ENCODE peak calls at places on chromosomes 11 and 22, in ten cellular contexts. M is transverse colon, T is astrocyte of the spinal cord, W is mucosa of descending colon, U is kidney, A is cardiac muscle cell, V is prostate gland, I is WERI-Rb-1, R is thyroid gland, Y is neural progenitor cell. G is an unnamed sample.

GRCh38 chr22:19429950-19430889 is 1.3 kb downstream of the HIRA start:
- DNase-seq in Y (peak), A (peak), M (peak), R (peak), U (no peak), W (no peak), T (peak), I (no peak), V (no peak), G (no peak)

GRCh38 chr22:47164514-47165337 is 402.3 kb downstream of the TBC1D22A start:
- DNase-seq in M (peak), W (no peak), A (no peak), I (peak), U (peak), R (no peak), T (no peak), V (no peak), Y (peak), G (no peak)

GRCh38 chr11:68889948-68890446 is 13.6 kb downstream of the MRPL21 start:
- DNase-seq in Y (peak), W (no peak), I (peak), V (no peak), M (peak), A (peak), U (no peak), T (peak), R (peak), G (no peak)

GRCh38 chr11:71252434-71252781 is at the start of gene SHANK2:
- DNase-seq in W (peak), U (no peak), M (peak), I (peak), R (peak), T (no peak), V (peak), A (no peak), Y (peak), G (no peak)

GRCh38 chr22:42662114-42663021 is 13.2 kb upstream of the CYB5R3 start:
- DNase-seq in R (peak), I (peak), V (peak), W (peak), U (peak), T (peak), A (peak), Y (peak), M (peak), G (no peak)

GRCh38 chr11:25183436-25183835 is 686.6 kb downstream of the LUZP2 start:
- DNase-seq in U (no peak), V (no peak), T (no peak), Y (no peak), M (no peak), R (no peak), I (no peak), W (no peak), A (no peak), G (no peak)

GRCh38 chr11:34266090-34266912 is 91.5 kb downstream of the ABTB2 start:
- DNase-seq in U (no peak), Y (no peak), M (no peak), V (no peak), I (no peak), R (peak), T (peak), W (no peak), A (peak), G (peak)

GRCh38 chr22:17942721-17943120 is 81.6 kb downstream of the MICAL3 start:
- DNase-seq in I (no peak), W (no peak), Y (no peak), U (no peak), M (no peak), R (no peak), V (no peak), A (no peak), T (no peak), G (no peak)

GRCh38 chr11:57641426-57641825 is 8.3 kb downstream of the YPEL4 start:
- DNase-seq in W (no peak), T (peak), U (no peak), A (peak), R (no peak), V (no peak), Y (peak), M (no peak), I (no peak), G (no peak)

GRCh38 chr22:39717099-39717498 is 146.5 kb downstream of the CACNA1I start:
- DNase-seq in R (no peak), M (no peak), I (no peak), A (no peak), Y (no peak), U (peak), T (no peak), W (peak), V (no peak), G (no peak)

GRCh38 chr22:49789289-49790141 is 38.2 kb downstream of the BRD1 start:
- DNase-seq in V (no peak), R (no peak), U (peak), I (no peak), T (no peak), M (peak), A (peak), W (peak), Y (no peak), G (no peak)

GRCh38 chr22:49026476-49027121 is 801.1 kb downstream of the BRD1 start:
- DNase-seq in R (no peak), A (no peak), V (no peak), U (peak), Y (peak), T (no peak), W (peak), I (peak), M (no peak), G (no peak)

DNA sequence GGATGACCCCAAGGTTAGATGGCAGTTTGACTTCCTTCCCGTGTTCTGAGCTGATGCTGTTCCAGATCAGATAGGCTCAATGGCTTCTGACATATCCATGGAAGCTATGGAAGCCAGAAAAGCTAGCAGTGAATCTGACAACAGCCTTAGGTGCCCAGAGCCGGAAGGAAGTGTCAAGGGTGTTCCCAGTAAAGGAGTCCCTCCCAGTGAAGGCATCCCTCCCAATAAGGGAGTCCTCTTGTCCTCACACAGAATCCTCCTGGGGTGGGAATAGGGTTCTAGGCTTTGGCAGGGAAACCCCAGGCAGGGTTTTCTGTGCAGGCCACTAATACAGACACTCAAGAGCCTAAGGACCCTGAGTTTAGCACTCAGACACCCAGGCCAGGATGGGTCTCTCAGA is 47.0 kb upstream of the ISX start:
- DNase-seq in T (no peak), V (no peak), U (no peak), M (no peak), W (no peak), A (no peak), R (no peak), I (no peak), Y (no peak), G (no peak)
- H3K4me3 ChIP-seq in T (no peak), V (no peak), U (no peak), M (no peak), W (no peak), A (no peak), R (no peak), I (no peak), Y (no peak), G (no peak)

DNA sequence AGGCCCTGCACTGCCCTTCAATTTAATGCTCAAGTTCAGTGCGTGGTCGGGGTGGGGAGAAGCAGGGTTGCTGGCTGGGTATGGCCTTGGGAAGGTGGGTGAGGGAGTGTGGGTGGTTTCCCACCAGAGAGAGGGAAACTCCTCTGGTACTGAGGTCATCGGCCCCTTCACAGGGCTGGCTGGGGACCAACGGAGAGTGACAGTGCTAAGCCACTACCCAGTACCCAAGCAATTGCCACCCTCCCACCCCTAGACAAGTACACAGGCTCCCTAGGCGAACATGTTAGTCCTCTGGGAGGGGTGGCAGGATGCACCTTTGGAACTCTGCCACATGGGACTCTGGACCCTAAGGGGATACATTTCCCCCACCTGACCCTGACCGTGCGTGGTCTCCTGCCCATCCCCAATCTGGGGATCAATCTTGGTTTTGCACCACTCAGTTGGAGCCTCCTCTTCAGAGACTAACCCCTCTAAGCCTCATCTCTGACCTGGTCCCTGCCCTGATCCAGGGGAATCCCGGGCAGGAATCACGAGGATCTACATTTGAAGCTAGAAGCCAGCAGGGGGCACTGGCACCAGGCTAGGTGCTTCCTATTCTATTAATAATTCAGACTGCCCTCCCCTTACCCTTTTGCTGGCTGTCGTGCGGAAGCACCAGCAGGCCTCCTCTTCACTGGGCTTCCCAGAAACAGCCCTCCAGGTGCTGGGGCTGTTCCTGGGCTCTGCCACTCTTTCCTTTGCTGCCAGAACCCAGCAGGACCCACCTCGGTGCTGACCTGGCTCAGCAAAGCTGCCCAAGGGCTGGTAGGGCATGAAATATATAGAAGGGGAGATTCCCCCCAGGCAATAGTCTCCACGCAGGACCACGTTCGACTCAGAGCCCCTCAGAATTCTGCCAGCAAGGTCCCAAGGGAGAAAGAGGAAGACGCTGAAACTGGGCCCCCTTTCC is 377.7 kb downstream of the TENM4 start:
- DNase-seq in R (no peak), A (peak), T (no peak), I (peak), W (no peak), V (no peak), U (no peak), Y (peak), M (no peak), G (no peak)
- TF ChIP-seq CTCF in R (peak), A (peak), T (peak), I (peak), W (no peak), V (no peak), U (peak), Y (peak), M (no peak), G (peak)

GRCh38 chr11:727281-727701 is 20.0 kb upstream of the TALDO1 start:
- DNase-seq in V (no peak), M (no peak), Y (no peak), R (no peak), T (no peak), I (no peak), W (peak), U (peak), A (no peak), G (no peak)

GRCh38 chr11:725624-726202 is 19.7 kb downstream of the EPS8L2 start:
- DNase-seq in Y (peak), T (no peak), I (no peak), W (peak), V (no peak), U (peak), A (no peak), R (no peak), M (no peak), G (no peak)

GRCh38 chr11:727859-728748 is 19.2 kb upstream of the TALDO1 start:
- DNase-seq in M (peak), A (peak), U (peak), W (peak), R (peak), V (peak), I (peak), Y (peak), T (peak), G (no peak)

GRCh38 chr11:724733-725386 is 18.8 kb downstream of the EPS8L2 start:
- DNase-seq in Y (no peak), V (no peak), I (no peak), U (peak), R (no peak), A (no peak), M (no peak), T (no peak), W (peak), G (no peak)

DNA sequence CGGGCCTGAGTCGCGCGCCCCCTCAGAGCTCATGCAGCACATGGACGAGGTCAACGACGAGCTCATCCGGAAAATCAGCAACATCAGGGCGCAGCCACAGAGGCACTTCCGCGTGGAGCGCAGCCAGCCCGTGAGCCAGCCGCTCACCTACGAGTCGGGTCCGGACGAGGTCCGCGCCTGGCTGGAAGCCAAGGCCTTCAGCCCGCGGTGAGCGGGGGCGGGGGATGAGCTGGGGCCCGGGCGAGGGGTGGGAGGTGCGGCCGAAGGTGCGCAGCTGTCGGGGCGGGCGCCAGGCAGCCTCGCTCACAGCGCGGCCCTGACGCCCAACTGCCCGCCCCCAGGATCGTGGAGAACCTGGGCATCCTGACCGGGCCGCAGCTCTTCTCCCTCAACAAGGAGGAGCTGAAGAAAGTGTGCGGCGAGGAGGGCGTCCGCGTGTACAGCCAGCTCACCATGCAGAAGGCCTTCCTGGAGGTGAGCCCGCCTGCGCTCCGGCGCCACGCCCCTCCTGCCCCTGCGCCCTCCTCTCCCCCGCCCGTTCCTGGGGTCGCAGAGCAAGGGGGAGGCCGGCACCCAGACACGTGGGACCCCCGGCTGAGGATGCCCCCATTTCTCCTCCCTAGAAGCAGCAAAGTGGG is 20.4 kb downstream of the EPS8L2 start:
- DNase-seq in W (peak), U (peak), V (peak), Y (peak), R (peak), I (peak), M (peak), T (peak), A (peak), G (no peak)
- H3K4me3 ChIP-seq in W (no peak), U (no peak), V (peak), Y (peak), R (no peak), I (peak), M (no peak), T (no peak), A (peak), G (no peak)

DNA sequence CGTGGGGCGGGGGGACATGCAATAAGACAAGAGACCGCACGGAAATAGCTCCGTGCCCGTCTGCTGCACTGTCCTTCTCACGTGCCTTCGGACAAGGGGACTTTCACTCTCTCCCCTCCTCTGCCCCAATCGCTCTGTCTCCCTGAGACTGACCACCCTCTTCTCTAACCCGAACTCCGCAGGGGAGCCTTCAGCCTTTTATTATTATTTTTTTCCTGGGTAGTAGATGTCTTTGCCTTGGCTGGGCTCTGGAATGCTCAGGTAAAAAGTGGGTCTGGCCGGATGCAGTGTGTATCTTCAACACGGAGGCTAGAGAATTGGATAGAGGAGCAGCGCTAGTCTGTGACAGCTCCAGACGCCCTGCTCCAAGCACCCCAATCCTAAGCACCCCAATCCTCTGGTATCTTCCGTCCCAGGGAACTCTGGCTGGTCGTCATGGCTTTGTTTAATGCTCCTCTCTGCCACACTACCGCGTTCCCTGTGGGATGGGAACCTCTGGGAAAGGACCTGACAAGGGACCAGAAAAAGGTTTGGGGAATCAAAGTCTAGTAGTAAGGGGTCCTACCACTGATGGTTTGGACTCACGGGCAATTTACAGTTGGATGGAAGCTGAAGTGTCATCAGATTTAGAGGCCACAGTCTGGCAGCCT is 25.1 kb upstream of the ROBO3 start:
- DNase-seq in I (no peak), T (no peak), U (no peak), V (no peak), A (no peak), R (no peak), W (no peak), M (no peak), Y (no peak), G (no peak)
- TF ChIP-seq CTCF in I (no peak), T (no peak), U (no peak), V (no peak), A (no peak), R (no peak), W (no peak), M (no peak), Y (no peak), G (no peak)

GRCh38 chr11:46658259-46658658 is 40.9 kb downstream of the ATG13 start:
- DNase-seq in W (no peak), Y (no peak), R (no peak), M (no peak), U (no peak), V (no peak), T (peak), I (no peak), A (peak), G (no peak)

GRCh38 chr11:46659908-46660307 is 40.5 kb downstream of the ARHGAP1 start:
- DNase-seq in U (no peak), W (no peak), R (no peak), V (no peak), A (peak), Y (no peak), M (no peak), I (no peak), T (peak), G (peak)

GRCh38 chr11:46661836-46662235 is 38.6 kb downstream of the ARHGAP1 start:
- DNase-seq in U (no peak), W (no peak), R (no peak), T (no peak), A (no peak), V (no peak), I (no peak), M (no peak), Y (no peak), G (no peak)

GRCh38 chr11:46655631-46656030 is 38.3 kb downstream of the ATG13 start:
- DNase-seq in M (no peak), R (no peak), I (no peak), U (no peak), V (no peak), Y (no peak), W (no peak), T (no peak), A (peak), G (no peak)

DNA sequence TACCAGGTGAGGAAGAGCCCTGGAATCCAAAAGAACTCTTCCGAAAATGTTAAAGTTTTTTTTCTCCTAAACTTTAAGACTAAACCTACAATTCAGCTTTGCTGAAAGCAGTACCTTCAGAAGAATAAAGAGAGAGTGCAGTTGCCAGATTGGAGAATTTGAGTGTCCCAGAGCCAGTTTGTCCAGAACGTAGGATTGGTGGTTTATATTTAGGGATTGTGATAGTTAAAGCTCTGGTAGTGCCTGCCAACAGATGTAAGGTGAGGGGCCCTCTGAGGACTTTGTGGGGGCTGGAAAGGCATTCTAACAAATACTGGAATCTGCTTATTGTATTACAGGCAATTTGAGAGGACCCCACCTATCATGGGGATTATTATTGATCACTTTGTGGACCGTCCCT is 39.8 kb downstream of the ATG13 start:
- DNase-seq in W (no peak), I (no peak), R (no peak), M (no peak), T (no peak), Y (no peak), V (no peak), U (no peak), A (no peak), G (no peak)
- H3K4me3 ChIP-seq in W (no peak), I (no peak), R (no peak), M (no peak), T (no peak), Y (no peak), V (no peak), U (no peak), A (no peak), G (no peak)

GRCh38 chr11:214083-214482 is 6.6 kb downstream of the RIC8A start:
- DNase-seq in V (no peak), R (no peak), M (no peak), Y (no peak), W (no peak), T (no peak), U (peak), I (no peak), A (no peak), G (no peak)

GRCh38 chr11:215581-216037 is 8.1 kb downstream of the RIC8A start:
- DNase-seq in U (peak), A (no peak), M (no peak), V (no peak), W (no peak), I (peak), T (no peak), Y (no peak), R (no peak), G (no peak)

GRCh38 chr11:217704-218103 is 10.2 kb downstream of the RIC8A start:
- DNase-seq in A (no peak), U (no peak), Y (no peak), T (no peak), I (no peak), M (no peak), W (no peak), R (no peak), V (no peak), G (no peak)

GRCh38 chr11:218815-219593 is 11.5 kb downstream of the RIC8A start:
- DNase-seq in U (no peak), M (no peak), V (no peak), Y (no peak), T (no peak), A (no peak), I (no peak), R (no peak), W (no peak), G (no peak)

DNA sequence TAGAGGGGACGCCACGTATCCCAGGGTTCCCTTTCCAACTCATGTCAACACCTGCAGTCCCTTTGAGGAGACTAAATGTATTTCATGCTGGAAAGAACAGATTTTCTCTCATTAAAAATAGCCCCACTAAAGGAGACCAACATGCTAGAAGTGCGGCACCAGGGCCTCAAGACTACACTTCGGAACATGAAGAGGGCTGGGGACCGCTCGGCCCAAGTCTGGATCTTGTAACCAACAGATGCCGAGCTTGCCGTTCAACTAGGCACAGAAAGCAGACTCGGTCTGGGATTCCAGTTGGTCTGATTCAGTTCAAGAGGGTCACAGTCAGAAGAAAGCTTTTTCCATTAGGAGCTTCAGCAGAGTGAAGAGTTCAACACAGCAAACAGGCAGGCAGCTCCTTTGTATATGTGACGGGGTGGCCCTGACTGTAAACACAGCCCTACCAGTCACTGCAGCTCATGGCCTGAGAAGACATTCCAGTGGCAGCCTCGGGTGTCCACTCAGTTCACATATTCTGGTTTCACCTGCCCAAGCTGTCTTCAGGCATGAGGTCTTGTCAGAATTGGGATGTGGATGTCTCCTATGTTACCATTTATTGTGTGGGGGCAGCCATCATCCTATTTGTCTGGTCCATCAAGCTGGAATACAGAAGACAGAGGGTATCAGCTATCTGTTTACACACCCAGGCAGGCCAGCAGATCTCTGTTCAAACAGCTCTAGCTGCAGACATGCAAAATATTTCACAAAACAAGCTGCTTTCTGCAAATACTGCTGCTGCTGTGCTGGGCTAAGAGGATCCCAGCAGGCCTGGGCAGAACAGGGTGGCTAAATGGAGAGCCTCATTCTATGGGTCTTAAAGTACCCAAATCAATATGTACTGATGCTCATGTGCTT is 8.8 kb downstream of the RIC8A start:
- DNase-seq in U (peak), T (no peak), W (no peak), V (no peak), M (no peak), R (no peak), I (no peak), A (no peak), Y (no peak), G (no peak)
- TF ChIP-seq CTCF in U (no peak), T (no peak), W (no peak), V (no peak), M (no peak), R (no peak), I (no peak), A (no peak), Y (no peak), G (no peak)